ENCODE peak calls at places on chromosomes 2 and 18, in eight cellular contexts. One of them, this sample, is unnamed.

GRCh38 chr2:38394041-38394440 is 17.0 kb upstream of the ATL2 start:
- DNase-seq in Calu3: no peak
- DNase-seq in Kasumi-1: no peak
- DNase-seq in heart left ventricle: no peak
- DNase-seq in amniotic stem cell: no peak
- DNase-seq in effector memory CD8-positive, alpha-beta T cell: no peak
- DNase-seq in HFFc6: no peak
- DNase-seq in A549: no peak
- DNase-seq in this sample: no peak

GRCh38 chr2:197911667-197912066 is 107.3 kb downstream of the PLCL1 start:
- DNase-seq in Calu3: no peak
- DNase-seq in Kasumi-1: no peak
- DNase-seq in heart left ventricle: no peak
- DNase-seq in amniotic stem cell: no peak
- DNase-seq in effector memory CD8-positive, alpha-beta T cell: no peak
- DNase-seq in HFFc6: no peak
- DNase-seq in A549: no peak
- DNase-seq in this sample: no peak

GRCh38 chr2:215830313-215830712 is 183.0 kb downstream of the MREG start:
- DNase-seq in Calu3: peak; percentile 56
- DNase-seq in Kasumi-1: no peak
- DNase-seq in heart left ventricle: peak; percentile 33
- DNase-seq in amniotic stem cell: no peak
- DNase-seq in effector memory CD8-positive, alpha-beta T cell: no peak
- DNase-seq in HFFc6: peak; percentile 45
- DNase-seq in A549: peak; percentile 77
- DNase-seq in this sample: peak; percentile 87

GRCh38 chr18:7567487-7568425 is 640 bp downstream of the PTPRM start:
- DNase-seq in Calu3: peak; percentile 59
- DNase-seq in Kasumi-1: peak; percentile 37
- DNase-seq in heart left ventricle: peak; percentile 46
- DNase-seq in amniotic stem cell: no peak
- DNase-seq in effector memory CD8-positive, alpha-beta T cell: no peak
- DNase-seq in HFFc6: peak; percentile 52
- DNase-seq in A549: peak; percentile 51
- DNase-seq in this sample: peak; percentile 83

GRCh38 chr2:226002438-226002837 is 602.9 kb downstream of the NYAP2 start:
- DNase-seq in Calu3: no peak
- DNase-seq in Kasumi-1: peak; percentile 10
- DNase-seq in heart left ventricle: no peak
- DNase-seq in amniotic stem cell: peak; percentile 57
- DNase-seq in effector memory CD8-positive, alpha-beta T cell: no peak
- DNase-seq in HFFc6: peak; percentile 94
- DNase-seq in A549: peak; percentile 83
- DNase-seq in this sample: peak; percentile 87

GRCh38 chr2:63740020-63740419 is 101.7 kb upstream of the UGP2 start:
- DNase-seq in Calu3: no peak
- DNase-seq in Kasumi-1: no peak
- DNase-seq in heart left ventricle: no peak
- DNase-seq in amniotic stem cell: no peak
- DNase-seq in effector memory CD8-positive, alpha-beta T cell: no peak
- DNase-seq in HFFc6: no peak
- DNase-seq in A549: no peak
- DNase-seq in this sample: no peak

GRCh38 chr2:80392446-80392845 is 87.9 kb upstream of the LRRTM1 start:
- DNase-seq in Calu3: no peak
- DNase-seq in Kasumi-1: no peak
- DNase-seq in heart left ventricle: no peak
- DNase-seq in amniotic stem cell: no peak
- DNase-seq in effector memory CD8-positive, alpha-beta T cell: no peak
- DNase-seq in HFFc6: no peak
- DNase-seq in A549: no peak
- DNase-seq in this sample: no peak

GRCh38 chr2:207149253-207150213 is 16.2 kb downstream of the KLF7 start:
- DNase-seq in Calu3: no peak
- DNase-seq in Kasumi-1: no peak
- DNase-seq in heart left ventricle: peak; percentile 43
- DNase-seq in amniotic stem cell: no peak
- DNase-seq in effector memory CD8-positive, alpha-beta T cell: no peak
- DNase-seq in HFFc6: no peak
- DNase-seq in A549: no peak
- DNase-seq in this sample: no peak

GRCh38 chr2:42116195-42117181 is 52.7 kb upstream of the EML4 start:
- DNase-seq in Calu3: no peak
- DNase-seq in Kasumi-1: no peak
- DNase-seq in heart left ventricle: no peak
- DNase-seq in amniotic stem cell: no peak
- DNase-seq in effector memory CD8-positive, alpha-beta T cell: no peak
- DNase-seq in HFFc6: peak; percentile 45
- DNase-seq in A549: no peak
- DNase-seq in this sample: no peak

GRCh38 chr2:85577063-85577385 is 362 bp upstream of the VAMP8 start:
- DNase-seq in Calu3: no peak
- DNase-seq in Kasumi-1: no peak
- DNase-seq in heart left ventricle: no peak
- DNase-seq in amniotic stem cell: no peak
- DNase-seq in effector memory CD8-positive, alpha-beta T cell: no peak
- DNase-seq in HFFc6: no peak
- DNase-seq in A549: no peak
- DNase-seq in this sample: no peak

GRCh38 chr2:29530281-29530680 is 391.1 kb downstream of the ALK start:
- DNase-seq in Calu3: no peak
- DNase-seq in Kasumi-1: no peak
- DNase-seq in heart left ventricle: no peak
- DNase-seq in amniotic stem cell: no peak
- DNase-seq in effector memory CD8-positive, alpha-beta T cell: no peak
- DNase-seq in HFFc6: no peak
- DNase-seq in A549: no peak
- DNase-seq in this sample: no peak

GRCh38 chr2:240520143-240520973 is 37.4 kb downstream of the ANKMY1 start:
- DNase-seq in Calu3: no peak
- DNase-seq in Kasumi-1: no peak
- DNase-seq in heart left ventricle: no peak
- DNase-seq in amniotic stem cell: no peak
- DNase-seq in effector memory CD8-positive, alpha-beta T cell: no peak
- DNase-seq in HFFc6: no peak
- DNase-seq in A549: no peak
- DNase-seq in this sample: no peak

GRCh38 chr2:71458413-71459083 is 5.2 kb downstream of the DYSF start:
- DNase-seq in Calu3: no peak
- DNase-seq in Kasumi-1: peak; percentile 7
- DNase-seq in heart left ventricle: no peak
- DNase-seq in amniotic stem cell: peak; percentile 10
- DNase-seq in effector memory CD8-positive, alpha-beta T cell: no peak
- DNase-seq in HFFc6: peak; percentile 13
- DNase-seq in A549: no peak
- DNase-seq in this sample: no peak

GRCh38 chr2:134078349-134078748 is 175.5 kb upstream of the MGAT5 start:
- DNase-seq in Calu3: no peak
- DNase-seq in Kasumi-1: peak; percentile 42
- DNase-seq in heart left ventricle: no peak
- DNase-seq in amniotic stem cell: no peak
- DNase-seq in effector memory CD8-positive, alpha-beta T cell: no peak
- DNase-seq in HFFc6: no peak
- DNase-seq in A549: no peak
- DNase-seq in this sample: no peak

GRCh38 chr2:27721335-27721734 is 50.2 kb upstream of the MRPL33 start:
- DNase-seq in Calu3: peak; percentile 54
- DNase-seq in Kasumi-1: no peak
- DNase-seq in heart left ventricle: no peak
- DNase-seq in amniotic stem cell: no peak
- DNase-seq in effector memory CD8-positive, alpha-beta T cell: no peak
- DNase-seq in HFFc6: no peak
- DNase-seq in A549: peak; percentile 84
- DNase-seq in this sample: no peak

GRCh38 chr2:175926272-175926671 is 75.8 kb downstream of the LNPK start:
- DNase-seq in Calu3: no peak
- DNase-seq in Kasumi-1: no peak
- DNase-seq in heart left ventricle: no peak
- DNase-seq in amniotic stem cell: no peak
- DNase-seq in effector memory CD8-positive, alpha-beta T cell: no peak
- DNase-seq in HFFc6: peak; percentile 89
- DNase-seq in A549: no peak
- DNase-seq in this sample: peak; percentile 89

GRCh38 chr2:133607679-133608078 is 39.4 kb upstream of the NCKAP5 start:
- DNase-seq in Calu3: no peak
- DNase-seq in Kasumi-1: no peak
- DNase-seq in heart left ventricle: no peak
- DNase-seq in amniotic stem cell: peak; percentile 4
- DNase-seq in effector memory CD8-positive, alpha-beta T cell: no peak
- DNase-seq in HFFc6: peak; percentile 68
- DNase-seq in A549: no peak
- DNase-seq in this sample: no peak

GRCh38 chr18:57107141-57107832 is 39.6 kb upstream of the BOD1L2 start:
- DNase-seq in Calu3: peak; percentile 20
- DNase-seq in Kasumi-1: peak; percentile 49
- DNase-seq in heart left ventricle: no peak
- DNase-seq in amniotic stem cell: peak; percentile 14
- DNase-seq in effector memory CD8-positive, alpha-beta T cell: no peak
- DNase-seq in HFFc6: peak; percentile 41
- DNase-seq in A549: no peak
- DNase-seq in this sample: peak; percentile 7

GRCh38 chr18:57833441-57834101 is 30.5 kb upstream of the ATP8B1 start:
- DNase-seq in Calu3: peak; percentile 18
- DNase-seq in Kasumi-1: no peak
- DNase-seq in heart left ventricle: no peak
- DNase-seq in amniotic stem cell: no peak
- DNase-seq in effector memory CD8-positive, alpha-beta T cell: no peak
- DNase-seq in HFFc6: no peak
- DNase-seq in A549: no peak
- DNase-seq in this sample: peak; percentile 54

GRCh38 chr2:127200962-127201361 is 19.1 kb downstream of the CYP27C1 start:
- DNase-seq in Calu3: no peak
- DNase-seq in Kasumi-1: no peak
- DNase-seq in heart left ventricle: no peak
- DNase-seq in amniotic stem cell: no peak
- DNase-seq in effector memory CD8-positive, alpha-beta T cell: no peak
- DNase-seq in HFFc6: no peak
- DNase-seq in A549: no peak
- DNase-seq in this sample: no peak